ENCODE peak calls at places on chromosomes 5 and 9, in four cellular contexts. One of them, this sample, is unnamed.

GRCh38 chr5:155833282-155833681 is 493.7 kb upstream of the SGCD start:
- DNase-seq in NCI-H1105: no peak
- DNase-seq in heart right ventricle: no peak
- DNase-seq in GM20000: no peak
- DNase-seq in this sample: no peak

GRCh38 chr5:68037541-68037940 is 178.0 kb upstream of the PIK3R1 start:
- DNase-seq in NCI-H1105: no peak
- DNase-seq in heart right ventricle: no peak
- DNase-seq in GM20000: no peak
- DNase-seq in this sample: peak

GRCh38 chr5:350355-350754 is 28.8 kb downstream of the AHRR start:
- DNase-seq in NCI-H1105: no peak
- DNase-seq in heart right ventricle: no peak
- DNase-seq in GM20000: peak
- DNase-seq in this sample: no peak

GRCh38 chr9:111831371-111832108 is 36.8 kb upstream of the SHOC1 start:
- DNase-seq in NCI-H1105: no peak
- DNase-seq in heart right ventricle: no peak
- DNase-seq in GM20000: no peak
- DNase-seq in this sample: peak

GRCh38 chr5:132459983-132460834 is 30.4 kb downstream of the IRF1 start:
- DNase-seq in NCI-H1105: no peak
- DNase-seq in heart right ventricle: peak
- DNase-seq in GM20000: no peak
- DNase-seq in this sample: peak

GRCh38 chr5:85500869-85501268 is 1116.2 kb upstream of the EDIL3 start:
- DNase-seq in NCI-H1105: no peak
- DNase-seq in heart right ventricle: no peak
- DNase-seq in GM20000: no peak
- DNase-seq in this sample: no peak

GRCh38 chr5:53917095-53917494 is 356.7 kb downstream of the NDUFS4 start:
- DNase-seq in NCI-H1105: no peak
- DNase-seq in heart right ventricle: no peak
- DNase-seq in GM20000: no peak
- DNase-seq in this sample: peak

GRCh38 chr9:15512889-15513288 is 2.1 kb upstream of the PSIP1 start:
- DNase-seq in NCI-H1105: peak
- DNase-seq in heart right ventricle: no peak
- DNase-seq in GM20000: no peak
- DNase-seq in this sample: no peak

GRCh38 chr9:134606951-134607733 is 34.5 kb upstream of the COL5A1 start:
- DNase-seq in NCI-H1105: no peak
- DNase-seq in heart right ventricle: peak
- DNase-seq in GM20000: no peak
- DNase-seq in this sample: peak

GRCh38 chr9:25939116-25939515 is 260.9 kb upstream of the TUSC1 start:
- DNase-seq in NCI-H1105: no peak
- DNase-seq in heart right ventricle: no peak
- DNase-seq in GM20000: no peak
- DNase-seq in this sample: no peak

GRCh38 chr5:170755679-170756456 is 27.7 kb upstream of the GABRP start:
- DNase-seq in NCI-H1105: peak
- DNase-seq in heart right ventricle: peak
- DNase-seq in GM20000: no peak
- DNase-seq in this sample: peak